ENCODE peak calls at places on chromosomes 16 and 17, in six cellular contexts. L is T-cell, Y is cardiac muscle cell, H is anterior cingulate cortex, F is fibroblast of mammary gland, R is NCI-H345. W is an unnamed sample.

GRCh38 chr16:60651351-60651750 is 1384.9 kb downstream of the CDH8 start:
- DNase-seq in R (no peak), H (no peak), L (no peak), Y (no peak), F (no peak), W (no peak)

GRCh38 chr17:36778458-36778857 is 158.8 kb upstream of the LHX1 start:
- DNase-seq in R (no peak), Y (no peak), L (no peak), F (no peak), H (no peak), W (no peak)

GRCh38 chr16:31386157-31386984 is 6.8 kb upstream of the ITGAD start:
- DNase-seq in L (no peak), Y (peak), R (no peak), H (no peak), F (peak), W (no peak)

GRCh38 chr17:19513897-19514488 is 19.7 kb upstream of the SLC47A1 start:
- DNase-seq in Y (peak), F (peak), H (peak), L (peak), R (peak), W (no peak)

GRCh38 chr17:60602385-60602742 is 2.4 kb downstream of the PPM1D start:
- DNase-seq in H (no peak), R (no peak), Y (no peak), F (peak), L (no peak), W (no peak)

GRCh38 chr17:82241183-82241925 is 12.5 kb downstream of the SLC16A3 start:
- DNase-seq in H (peak), L (no peak), F (peak), R (no peak), Y (no peak), W (peak)

GRCh38 chr17:73550561-73550960 is 93.7 kb downstream of the SDK2 start:
- DNase-seq in L (no peak), F (peak), H (no peak), Y (no peak), R (no peak), W (no peak)

GRCh38 chr17:43768382-43768781 is 9.8 kb upstream of the SOST start:
- DNase-seq in L (no peak), F (no peak), Y (no peak), H (no peak), R (no peak), W (no peak)

GRCh38 chr16:87053016-87053982 is 263.9 kb downstream of the C16orf95 start:
- DNase-seq in R (no peak), H (no peak), F (no peak), L (no peak), Y (no peak), W (no peak)

GRCh38 chr16:74738134-74738541 is 36.5 kb downstream of the FA2H start:
- DNase-seq in R (no peak), H (no peak), L (no peak), F (no peak), Y (no peak), W (no peak)

GRCh38 chr16:2364638-2365210 is 24.2 kb upstream of the ABCA3 start:
- DNase-seq in Y (no peak), L (no peak), H (no peak), R (no peak), F (no peak), W (no peak)